ENCODE peak calls at places on chromosomes 13 and 19, in ten cellular contexts. One of them, this sample, is unnamed.

GRCh38 chr19:923551-924211 is 2.2 kb upstream of the ARID3A start:
- DNase-seq in HS-5: no peak
- DNase-seq in HCT116: no peak
- DNase-seq in lower leg skin: no peak
- DNase-seq in cardiac fibroblast: no peak
- DNase-seq in T-cell: no peak
- DNase-seq in non-pigmented ciliary epithelial cell: no peak
- DNase-seq in stimulated activated CD8-positive, alpha-beta memory T cell treated with anti-CD3 and anti-CD28 coated beads, Interleukin-12 subunit alpha, Interleukin-12 subunit beta, amount 100 ng/mL, for 4 hours: no peak
- DNase-seq in EL: no peak
- DNase-seq in BE2C: peak
- DNase-seq in this sample: no peak

GRCh38 chr13:49569993-49570689 is 15.2 kb downstream of the RCBTB1 start:
- DNase-seq in T-cell: no peak
- DNase-seq in EL: peak
- DNase-seq in cardiac fibroblast: no peak
- DNase-seq in HCT116: no peak
- DNase-seq in HS-5: no peak
- DNase-seq in BE2C: no peak
- DNase-seq in lower leg skin: no peak
- DNase-seq in non-pigmented ciliary epithelial cell: no peak
- DNase-seq in stimulated activated CD8-positive, alpha-beta memory T cell treated with anti-CD3 and anti-CD28 coated beads, Interleukin-12 subunit alpha, Interleukin-12 subunit beta, amount 100 ng/mL, for 4 hours: no peak
- DNase-seq in this sample: no peak

GRCh38 chr19:36963262-36963661 is 47.1 kb downstream of the ZNF568 start:
- DNase-seq in lower leg skin: no peak
- DNase-seq in stimulated activated CD8-positive, alpha-beta memory T cell treated with anti-CD3 and anti-CD28 coated beads, Interleukin-12 subunit alpha, Interleukin-12 subunit beta, amount 100 ng/mL, for 4 hours: no peak
- DNase-seq in non-pigmented ciliary epithelial cell: no peak
- DNase-seq in EL: no peak
- DNase-seq in HS-5: no peak
- DNase-seq in T-cell: no peak
- DNase-seq in cardiac fibroblast: no peak
- DNase-seq in BE2C: peak
- DNase-seq in HCT116: no peak
- DNase-seq in this sample: no peak

GRCh38 chr13:99374994-99375805 is 68.0 kb upstream of the GPR183 start:
- DNase-seq in lower leg skin: no peak
- DNase-seq in EL: no peak
- DNase-seq in T-cell: peak
- DNase-seq in BE2C: no peak
- DNase-seq in HS-5: no peak
- DNase-seq in HCT116: no peak
- DNase-seq in stimulated activated CD8-positive, alpha-beta memory T cell treated with anti-CD3 and anti-CD28 coated beads, Interleukin-12 subunit alpha, Interleukin-12 subunit beta, amount 100 ng/mL, for 4 hours: no peak
- DNase-seq in cardiac fibroblast: no peak
- DNase-seq in non-pigmented ciliary epithelial cell: no peak
- DNase-seq in this sample: no peak

GRCh38 chr19:23420824-23421223 is 25.6 kb upstream of the ZNF91 start:
- DNase-seq in cardiac fibroblast: no peak
- DNase-seq in HS-5: no peak
- DNase-seq in BE2C: no peak
- DNase-seq in HCT116: no peak
- DNase-seq in EL: no peak
- DNase-seq in T-cell: no peak
- DNase-seq in lower leg skin: no peak
- DNase-seq in stimulated activated CD8-positive, alpha-beta memory T cell treated with anti-CD3 and anti-CD28 coated beads, Interleukin-12 subunit alpha, Interleukin-12 subunit beta, amount 100 ng/mL, for 4 hours: no peak
- DNase-seq in non-pigmented ciliary epithelial cell: no peak
- DNase-seq in this sample: no peak

GRCh38 chr13:51861728-51862300 is at the start of gene CCDC70:
- DNase-seq in lower leg skin: no peak
- DNase-seq in HCT116: no peak
- DNase-seq in EL: peak
- DNase-seq in T-cell: no peak
- DNase-seq in cardiac fibroblast: no peak
- DNase-seq in non-pigmented ciliary epithelial cell: peak
- DNase-seq in BE2C: no peak
- DNase-seq in stimulated activated CD8-positive, alpha-beta memory T cell treated with anti-CD3 and anti-CD28 coated beads, Interleukin-12 subunit alpha, Interleukin-12 subunit beta, amount 100 ng/mL, for 4 hours: no peak
- DNase-seq in HS-5: peak
- DNase-seq in this sample: no peak

GRCh38 chr19:53881482-53882390 is at the start of gene PRKCG:
- DNase-seq in stimulated activated CD8-positive, alpha-beta memory T cell treated with anti-CD3 and anti-CD28 coated beads, Interleukin-12 subunit alpha, Interleukin-12 subunit beta, amount 100 ng/mL, for 4 hours: peak
- DNase-seq in cardiac fibroblast: no peak
- DNase-seq in BE2C: peak
- DNase-seq in HS-5: no peak
- DNase-seq in EL: peak
- DNase-seq in non-pigmented ciliary epithelial cell: no peak
- DNase-seq in T-cell: peak
- DNase-seq in HCT116: no peak
- DNase-seq in lower leg skin: no peak
- DNase-seq in this sample: no peak

GRCh38 chr13:31274345-31274870 is 74.6 kb downstream of the B3GLCT start:
- DNase-seq in non-pigmented ciliary epithelial cell: peak
- DNase-seq in cardiac fibroblast: no peak
- DNase-seq in BE2C: no peak
- DNase-seq in lower leg skin: no peak
- DNase-seq in HCT116: no peak
- DNase-seq in HS-5: no peak
- DNase-seq in stimulated activated CD8-positive, alpha-beta memory T cell treated with anti-CD3 and anti-CD28 coated beads, Interleukin-12 subunit alpha, Interleukin-12 subunit beta, amount 100 ng/mL, for 4 hours: no peak
- DNase-seq in EL: peak
- DNase-seq in T-cell: no peak
- DNase-seq in this sample: no peak

GRCh38 chr13:113582841-113583631 is 1.5 kb upstream of the TFDP1 start:
- DNase-seq in T-cell: no peak
- DNase-seq in EL: no peak
- DNase-seq in lower leg skin: no peak
- DNase-seq in non-pigmented ciliary epithelial cell: no peak
- DNase-seq in cardiac fibroblast: no peak
- DNase-seq in BE2C: no peak
- DNase-seq in stimulated activated CD8-positive, alpha-beta memory T cell treated with anti-CD3 and anti-CD28 coated beads, Interleukin-12 subunit alpha, Interleukin-12 subunit beta, amount 100 ng/mL, for 4 hours: no peak
- DNase-seq in HCT116: no peak
- DNase-seq in HS-5: no peak
- DNase-seq in this sample: no peak

GRCh38 chr13:44230736-44231135 is 142.9 kb upstream of the SERP2 start:
- DNase-seq in non-pigmented ciliary epithelial cell: no peak
- DNase-seq in T-cell: no peak
- DNase-seq in cardiac fibroblast: no peak
- DNase-seq in EL: peak
- DNase-seq in HCT116: no peak
- DNase-seq in stimulated activated CD8-positive, alpha-beta memory T cell treated with anti-CD3 and anti-CD28 coated beads, Interleukin-12 subunit alpha, Interleukin-12 subunit beta, amount 100 ng/mL, for 4 hours: no peak
- DNase-seq in lower leg skin: no peak
- DNase-seq in BE2C: no peak
- DNase-seq in HS-5: no peak
- DNase-seq in this sample: no peak

GRCh38 chr19:16514383-16515019 is 18.3 kb downstream of the C19orf44 start:
- DNase-seq in HS-5: no peak
- DNase-seq in lower leg skin: no peak
- DNase-seq in HCT116: no peak
- DNase-seq in T-cell: no peak
- DNase-seq in EL: no peak
- DNase-seq in stimulated activated CD8-positive, alpha-beta memory T cell treated with anti-CD3 and anti-CD28 coated beads, Interleukin-12 subunit alpha, Interleukin-12 subunit beta, amount 100 ng/mL, for 4 hours: no peak
- DNase-seq in cardiac fibroblast: no peak
- DNase-seq in non-pigmented ciliary epithelial cell: no peak
- DNase-seq in BE2C: no peak
- DNase-seq in this sample: no peak

GRCh38 chr19:17829855-17830566 is 8.7 kb upstream of the INSL3 start:
- DNase-seq in T-cell: no peak
- DNase-seq in cardiac fibroblast: peak
- DNase-seq in stimulated activated CD8-positive, alpha-beta memory T cell treated with anti-CD3 and anti-CD28 coated beads, Interleukin-12 subunit alpha, Interleukin-12 subunit beta, amount 100 ng/mL, for 4 hours: no peak
- DNase-seq in HCT116: peak
- DNase-seq in non-pigmented ciliary epithelial cell: no peak
- DNase-seq in lower leg skin: no peak
- DNase-seq in HS-5: no peak
- DNase-seq in EL: no peak
- DNase-seq in BE2C: peak
- DNase-seq in this sample: no peak

This sample was measured in AG04449.